ENCODE peak calls at places on chromosomes 2 and 18, in four cellular contexts. E is NCI-H460; T is stimulated activated naive B cell treated with anti-CD40 and anti-IgM and Interleukin-4, amounts not matched to agents 10 μg/mL and 1 μg/mL and 100 μg/mL, for 72 hours; A is G401. Z is an unnamed sample.
A peak's percentile ranks its signal among the peaks of the same experiment; 100 is the strongest.

GRCh38 chr2:42979416-42979869 is 187.1 kb upstream of the HAAO start:
- DNase-seq in A (no peak), E (no peak), T (no peak), Z (no peak)

GRCh38 chr18:57353940-57354461 is 1.6 kb downstream of the ST8SIA3 start:
- DNase-seq in A (peak; percentile 74), T (no peak), E (no peak), Z (peak; percentile 61)

GRCh38 chr2:75065402-75066008 is 107.1 kb downstream of the POLE4 start:
- DNase-seq in A (no peak), E (no peak), T (no peak), Z (no peak)

GRCh38 chr2:241724259-241724974 is 10.0 kb upstream of the D2HGDH start:
- DNase-seq in E (no peak), T (no peak), A (no peak), Z (no peak)

GRCh38 chr18:28455971-28456370 is 279.0 kb upstream of the CDH2 start:
- DNase-seq in E (no peak), T (no peak), A (no peak), Z (no peak)

GRCh38 chr2:55025082-55025481 is 25.2 kb downstream of the RTN4 start:
- DNase-seq in T (no peak), E (no peak), A (no peak), Z (no peak)

GRCh38 chr2:42787424-42787787 is 5.0 kb downstream of the HAAO start:
- DNase-seq in A (no peak), T (no peak), E (no peak), Z (no peak)

GRCh38 chr2:146874260-146874658 is 970.6 kb upstream of the ACVR2A start:
- DNase-seq in E (peak; percentile 21), A (no peak), T (no peak), Z (no peak)

GRCh38 chr2:152200562-152201465 is 25.3 kb upstream of the STAM2 start:
- DNase-seq in E (peak; percentile 100), T (no peak), A (no peak), Z (no peak)

GRCh38 chr2:133326651-133327397 is 241.4 kb downstream of the NCKAP5 start:
- DNase-seq in T (no peak), E (peak; percentile 92), A (no peak), Z (no peak)

GRCh38 chr2:168466834-168467565 is 10.9 kb downstream of the CERS6 start:
- DNase-seq in T (no peak), E (no peak), A (peak; percentile 46), Z (no peak)

GRCh38 chr2:237717366-237718276 is 81.0 kb upstream of the RBM44 start:
- DNase-seq in T (no peak), E (no peak), A (no peak), Z (no peak)

GRCh38 chr2:236947896-236948295 is 137.8 kb upstream of the COPS8 start:
- DNase-seq in T (no peak), A (no peak), E (no peak), Z (no peak)

GRCh38 chr2:105344704-105345345 is 7.5 kb downstream of the C2orf49 start:
- DNase-seq in T (no peak), E (no peak), A (peak; percentile 48), Z (peak; percentile 32)

GRCh38 chr2:26245810-26246209 is 1.1 kb downstream of the HADHB start:
- DNase-seq in A (peak; percentile 43), E (no peak), T (no peak), Z (no peak)

GRCh38 chr2:45459860-45460259 is 151.2 kb downstream of the SRBD1 start:
- DNase-seq in E (no peak), A (no peak), T (no peak), Z (no peak)

GRCh38 chr2:240123821-240124650 is 12.1 kb downstream of the COPS9 start:
- DNase-seq in A (no peak), E (no peak), T (no peak), Z (no peak)

GRCh38 chr2:11420671-11421070 is 45.3 kb downstream of the E2F6 start:
- DNase-seq in T (no peak), A (no peak), E (no peak), Z (no peak)

GRCh38 chr2:10620481-10620880 is 69.3 kb downstream of the NOL10 start:
- DNase-seq in A (no peak), E (no peak), T (no peak), Z (no peak)

GRCh38 chr18:78430171-78430857 is 549.3 kb upstream of the SALL3 start:
- DNase-seq in T (no peak), E (no peak), A (no peak), Z (no peak)

GRCh38 chr2:211033765-211034164 is 477.4 kb downstream of the CPS1 start:
- DNase-seq in T (no peak), E (peak; percentile 21), A (peak; percentile 29), Z (peak; percentile 10)

GRCh38 chr18:33804258-33804657 is 226.2 kb downstream of the ASXL3 start:
- DNase-seq in E (no peak), T (no peak), A (no peak), Z (no peak)

GRCh38 chr2:36737131-36737750 is 40.7 kb downstream of the VIT start:
- DNase-seq in T (no peak), E (no peak), A (no peak), Z (no peak)

Z was measured in cerebellum.